ENCODE peak calls at places on chromosomes 2 and 18, in four cellular contexts. H is HCT116, L is GM23248, V is neural progenitor cell. J is an unnamed sample.

GRCh38 chr18:36035253-36035652 is 32.1 kb downstream of the RPRD1A start:
- DNase-seq in H (no peak), L (peak; percentile 8), V (no peak), J (no peak)

GRCh38 chr2:29950432-29950943 is 29.1 kb upstream of the ALK start:
- DNase-seq in H (no peak), L (no peak), V (no peak), J (no peak)

GRCh38 chr2:195998070-195998469 is 70.6 kb downstream of the DNAH7 start:
- DNase-seq in H (no peak), L (no peak), V (no peak), J (no peak)

GRCh38 chr18:50466634-50467033 is 91.8 kb downstream of the SKA1 start:
- DNase-seq in H (no peak), L (no peak), V (no peak), J (no peak)

GRCh38 chr18:25832008-25832604 is 258.3 kb downstream of the SS18 start:
- DNase-seq in H (peak; percentile 6), L (peak; percentile 81), V (peak; percentile 82), J (peak; percentile 43)

GRCh38 chr18:49013961-49014604 is 63.3 kb upstream of the SMAD7 start:
- DNase-seq in H (no peak), L (no peak), V (no peak), J (no peak)

GRCh38 chr2:72457801-72458516 is 310.3 kb upstream of the CYP26B1 start:
- DNase-seq in H (no peak), L (peak; percentile 5), V (no peak), J (no peak)

GRCh38 chr2:64562148-64562784 is 38.1 kb downstream of the AFTPH start:
- DNase-seq in H (peak; percentile 10), L (peak; percentile 54), V (no peak), J (peak; percentile 24)

GRCh38 chr2:136327162-136327852 is 209.4 kb upstream of the CXCR4 start:
- DNase-seq in H (no peak), L (peak; percentile 9), V (no peak), J (peak; percentile 96)

GRCh38 chr2:173654896-173655265 is 300.2 kb downstream of the CDCA7 start:
- DNase-seq in H (no peak), L (no peak), V (no peak), J (no peak)

GRCh38 chr2:101556033-101556459 is 81.1 kb upstream of the RFX8 start:
- DNase-seq in H (no peak), L (no peak), V (no peak), J (no peak)

GRCh38 chr2:152646775-152647174 is 70.5 kb downstream of the PRPF40A start:
- DNase-seq in H (no peak), L (peak; percentile 96), V (no peak), J (no peak)

GRCh38 chr2:165952600-165953210 is 871 bp downstream of the TTC21B start:
- DNase-seq in H (no peak), L (peak; percentile 34), V (no peak), J (peak; percentile 17)

GRCh38 chr2:237259201-237259600 is 154.8 kb downstream of the COL6A3 start:
- DNase-seq in H (no peak), L (no peak), V (no peak), J (no peak)

GRCh38 chr2:213475433-213475832 is 191.2 kb downstream of the SPAG16 start:
- DNase-seq in H (peak; percentile 18), L (peak; percentile 5), V (peak; percentile 6), J (no peak)

GRCh38 chr2:202718614-202719013 is 83.8 kb downstream of the FAM117B start:
- DNase-seq in H (peak; percentile 19), L (peak; percentile 60), V (no peak), J (no peak)

GRCh38 chr2:203802277-203803045 is 65.1 kb upstream of the CTLA4 start:
- DNase-seq in H (no peak), L (peak; percentile 97), V (no peak), J (no peak)

GRCh38 chr2:205495819-205496218 is 186.5 kb upstream of the NRP2 start:
- DNase-seq in H (no peak), L (peak; percentile 40), V (no peak), J (no peak)

GRCh38 chr2:117856415-117857210 is 42.1 kb downstream of the DDX18 start:
- DNase-seq in H (peak; percentile 15), L (peak; percentile 94), V (no peak), J (no peak)

GRCh38 chr2:101753207-101753616 is 55.7 kb downstream of the MAP4K4 start:
- DNase-seq in H (no peak), L (peak; percentile 43), V (no peak), J (no peak)

GRCh38 chr2:158464426-158465281 is 7.9 kb downstream of the PKP4 start:
- DNase-seq in H (no peak), L (peak; percentile 35), V (peak; percentile 30), J (peak; percentile 35)

GRCh38 chr2:42636956-42637355 is 68.5 kb downstream of the MTA3 start:
- DNase-seq in H (no peak), L (no peak), V (peak; percentile 12), J (no peak)

GRCh38 chr18:44680271-44681038 is at the start of gene SETBP1:
- DNase-seq in H (no peak), L (peak; percentile 69), V (peak; percentile 84), J (peak; percentile 86)

DNA sequence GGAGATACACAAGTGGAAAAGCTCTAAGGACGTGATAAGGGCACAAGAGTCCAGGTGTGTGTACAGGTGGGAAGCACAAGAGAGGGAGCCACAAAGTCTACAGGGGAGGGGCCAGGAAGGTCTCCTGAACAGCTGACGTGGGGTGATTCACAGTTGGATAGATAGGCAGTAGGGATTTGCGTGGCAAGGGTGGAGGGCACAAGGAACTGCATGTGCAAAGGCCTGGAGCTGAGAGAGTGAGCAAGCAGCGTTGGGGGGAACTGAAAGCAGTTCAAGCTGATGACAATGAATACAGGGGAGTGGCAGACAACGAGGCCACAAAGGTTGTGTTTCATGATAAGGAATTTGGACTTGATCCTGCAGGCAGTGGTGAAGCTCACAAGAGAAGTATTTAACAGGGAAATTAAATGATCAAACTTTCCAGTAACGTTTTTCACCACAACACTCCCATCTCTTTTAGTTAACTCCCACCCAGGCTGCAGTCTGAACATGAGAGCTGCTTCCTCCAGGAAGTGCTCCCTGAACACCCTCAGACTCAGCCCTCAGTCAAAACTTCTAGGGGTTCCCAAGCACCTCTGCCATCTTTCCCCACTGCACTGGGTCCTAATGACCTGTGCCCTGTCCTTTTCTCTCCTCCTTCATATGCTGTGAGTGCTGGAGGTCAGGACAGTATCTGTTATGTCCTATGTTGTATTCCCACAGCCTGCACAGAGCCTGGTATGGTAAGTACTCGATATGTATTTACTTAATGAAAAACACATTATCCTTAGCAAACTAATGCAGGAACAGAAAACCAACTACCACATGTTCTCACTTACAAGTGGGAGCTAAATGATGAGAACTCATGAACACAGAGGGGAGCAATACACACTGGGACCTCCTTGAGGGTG is 49.0 kb upstream of the ASPRV1 start:
- DNase-seq in H (no peak), L (no peak), V (no peak), J (no peak)
- TF ChIP-seq EZH2phosphoT487 in H (no peak), L (no peak), V (no peak), J (no peak)

GRCh38 chr2:20584045-20584636 is 66.8 kb downstream of the HS1BP3 start:
- DNase-seq in H (peak; percentile 49), L (peak; percentile 88), V (no peak), J (no peak)
- TF ChIP-seq EZH2phosphoT487 in H (no peak), L (no peak), V (no peak), J (no peak)

DNA sequence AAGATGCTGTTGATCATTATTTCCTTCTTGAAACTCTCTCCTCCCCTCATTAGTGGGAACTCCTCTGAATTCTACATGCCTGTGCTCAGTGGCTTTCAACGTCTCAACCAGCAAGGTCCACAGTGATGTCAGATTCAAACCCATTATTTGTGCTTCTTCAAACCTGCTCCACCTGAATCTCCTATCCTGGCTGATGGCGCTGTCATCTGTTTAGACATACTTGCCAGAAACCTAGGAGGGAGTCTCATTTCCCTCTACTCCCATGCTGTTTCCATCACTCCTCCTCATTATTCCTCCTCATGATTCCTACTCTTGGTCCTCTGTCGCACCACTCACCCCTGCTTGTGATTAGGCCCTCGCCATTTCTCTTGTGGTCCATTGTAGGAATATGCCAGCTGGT is 2.9 kb upstream of the LPIN2 start:
- DNase-seq in H (no peak), L (no peak), V (no peak), J (no peak)
- TF ChIP-seq EZH2phosphoT487 in H (no peak), L (no peak), V (no peak), J (no peak)

DNA sequence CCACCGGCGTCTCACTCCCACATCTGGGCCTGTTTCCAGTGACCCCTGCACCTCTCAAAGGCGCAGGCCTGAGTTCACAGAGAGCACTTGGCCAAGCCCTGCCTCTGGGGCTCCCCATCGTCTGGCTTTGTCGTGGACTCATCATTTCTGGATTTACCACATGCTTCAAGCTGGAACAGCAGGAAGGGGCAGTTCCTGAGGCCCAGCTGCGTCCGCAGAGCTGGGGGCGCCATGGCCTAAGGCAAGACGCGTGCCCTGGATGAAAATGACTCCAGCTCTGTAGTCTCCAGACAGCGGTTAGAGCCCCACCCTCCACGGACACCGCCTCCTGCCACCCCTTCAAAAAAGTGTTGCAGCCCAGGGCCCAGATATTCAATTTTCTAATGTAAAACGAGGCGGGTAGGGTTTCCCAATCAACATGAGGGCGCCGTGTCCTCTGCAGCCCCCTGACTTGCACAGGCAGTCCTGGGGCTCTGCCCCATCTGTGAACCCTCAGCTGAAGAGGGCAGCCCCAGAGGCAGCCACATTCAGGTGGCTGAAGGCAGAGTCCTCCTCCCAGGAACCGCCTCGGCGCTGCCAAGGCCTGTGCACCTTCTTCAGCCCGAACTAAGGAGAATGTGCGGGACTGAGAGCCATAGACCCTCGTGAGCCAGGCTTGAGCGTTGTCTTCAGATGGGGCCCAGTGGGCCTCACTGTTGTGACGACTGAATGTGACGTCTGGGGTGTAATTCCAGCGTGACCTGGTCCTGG is 85.5 kb downstream of the NFATC1 start:
- DNase-seq in H (no peak), L (no peak), V (no peak), J (no peak)
- TF ChIP-seq EZH2phosphoT487 in H (no peak), L (no peak), V (no peak), J (no peak)

GRCh38 chr2:233142355-233142897 is 82.3 kb downstream of the INPP5D start:
- DNase-seq in H (no peak), L (no peak), V (no peak), J (peak; percentile 67)
- TF ChIP-seq EZH2phosphoT487 in H (no peak), L (no peak), V (no peak), J (no peak)

GRCh38 chr2:232419245-232420072 is 12.8 kb downstream of the ALPG start:
- DNase-seq in H (no peak), L (no peak), V (peak; percentile 62), J (no peak)
- TF ChIP-seq EZH2phosphoT487 in H (no peak), L (no peak), V (peak; percentile 92), J (no peak)